ENCODE peak calls at places on chromosomes 6 and 20, in nine cellular contexts. K is NCI-H2029 treated with DMSO at 0.1 percent for 48 hours; I is neural crest cell; U is BE2C; Y is stimulated activated CD4-positive, alpha-beta T cell treated with anti-CD3 and anti-CD28 coated beads, Interleukin-1b, Interleukin-23, amount 100 ng/mL, for 4 hours; D is NCI-H1105; J is activated CD4-positive, alpha-beta T cell treated with anti-CD3 and anti-CD28 coated beads, Interleukin-2, amount 50 U/mL, for 1 hour; T is B cell; V is C1 segment of cervical spinal cord. O is an unnamed sample.

GRCh38 chr20:8128291-8129046 is 3.6 kb upstream of the PLCB1 start:
- DNase-seq in K (no peak), I (no peak), U (no peak), Y (no peak), D (no peak), J (no peak), T (no peak), V (no peak), O (no peak)

GRCh38 chr6:13302291-13302690 is 26.0 kb downstream of the TBC1D7 start:
- DNase-seq in K (no peak), I (no peak), U (no peak), Y (no peak), D (no peak), J (no peak), T (no peak), V (peak), O (no peak)

GRCh38 chr20:49685809-49686208 is 27.9 kb downstream of the B4GALT5 start:
- DNase-seq in K (no peak), I (no peak), U (no peak), Y (no peak), D (no peak), J (no peak), T (no peak), V (no peak), O (no peak)

GRCh38 chr6:133973109-133973971 is 20.3 kb downstream of the TBPL1 start:
- DNase-seq in K (peak), I (no peak), U (no peak), Y (no peak), D (peak), J (no peak), T (peak), V (no peak), O (peak)

GRCh38 chr20:62578294-62578897 is 63.9 kb upstream of the SLCO4A1 start:
- DNase-seq in K (no peak), I (no peak), U (no peak), Y (no peak), D (no peak), J (no peak), T (no peak), V (no peak), O (no peak)

GRCh38 chr6:157558487-157559200 is 177.7 kb downstream of the ZDHHC14 start:
- DNase-seq in K (no peak), I (no peak), U (no peak), Y (no peak), D (no peak), J (no peak), T (no peak), V (no peak), O (no peak)

GRCh38 chr6:157823001-157823522 is at the start of gene SNX9:
- DNase-seq in K (no peak), I (peak), U (peak), Y (peak), D (peak), J (peak), T (peak), V (peak), O (peak)

GRCh38 chr6:1190361-1190760 is 121.5 kb upstream of the FOXQ1 start:
- DNase-seq in K (peak), I (no peak), U (no peak), Y (no peak), D (no peak), J (no peak), T (no peak), V (no peak), O (no peak)

GRCh38 chr6:155959898-155960297 is 504.3 kb upstream of the NOX3 start:
- DNase-seq in K (no peak), I (no peak), U (no peak), Y (no peak), D (peak), J (no peak), T (no peak), V (no peak), O (no peak)

GRCh38 chr6:42423244-42423643 is 28.5 kb downstream of the TRERF1 start:
- DNase-seq in K (no peak), I (no peak), U (no peak), Y (no peak), D (no peak), J (no peak), T (no peak), V (no peak), O (no peak)

GRCh38 chr6:35019171-35019570 is 122.0 kb downstream of the TCP11 start:
- DNase-seq in K (no peak), I (no peak), U (no peak), Y (no peak), D (no peak), J (no peak), T (no peak), V (no peak), O (no peak)

GRCh38 chr20:25217161-25218108 is 21.9 kb downstream of the ENTPD6 start:
- DNase-seq in K (no peak), I (no peak), U (no peak), Y (no peak), D (no peak), J (no peak), T (no peak), V (no peak), O (no peak)

GRCh38 chr6:113707194-113707593 is 150.0 kb upstream of the MARCKS start:
- DNase-seq in K (no peak), I (no peak), U (no peak), Y (no peak), D (no peak), J (no peak), T (no peak), V (no peak), O (no peak)

GRCh38 chr6:39294133-39294532 is 20.1 kb downstream of the KCNK17 start:
- DNase-seq in K (no peak), I (no peak), U (no peak), Y (no peak), D (no peak), J (no peak), T (no peak), V (no peak), O (no peak)

GRCh38 chr6:32607263-32607987 is 17.8 kb upstream of the HLA-DRB1 start:
- DNase-seq in K (no peak), I (no peak), U (no peak), Y (no peak), D (no peak), J (no peak), T (peak), V (no peak), O (no peak)

GRCh38 chr6:53752856-53753255 is 41.9 kb upstream of the LRRC1 start:
- DNase-seq in K (no peak), I (no peak), U (no peak), Y (no peak), D (no peak), J (no peak), T (no peak), V (no peak), O (no peak)

GRCh38 chr6:55819811-55820210 is 55.6 kb downstream of the BMP5 start:
- DNase-seq in K (no peak), I (no peak), U (no peak), Y (no peak), D (no peak), J (no peak), T (no peak), V (no peak), O (no peak)

GRCh38 chr20:49179368-49180277 is 8.5 kb downstream of the STAU1 start:
- DNase-seq in K (no peak), I (no peak), U (no peak), Y (no peak), D (no peak), J (no peak), T (no peak), V (no peak), O (no peak)

GRCh38 chr20:58432190-58432954 is 43.3 kb downstream of the VAPB start:
- DNase-seq in K (no peak), I (no peak), U (no peak), Y (no peak), D (no peak), J (no peak), T (no peak), V (no peak), O (no peak)

GRCh38 chr6:167056370-167056769 is 57.2 kb downstream of the CEP43 start:
- DNase-seq in K (no peak), I (no peak), U (no peak), Y (no peak), D (no peak), J (no peak), T (no peak), V (no peak), O (no peak)

GRCh38 chr6:143110572-143110971 is 49.9 kb downstream of the AIG1 start:
- DNase-seq in K (no peak), I (no peak), U (no peak), Y (no peak), D (no peak), J (no peak), T (no peak), V (no peak), O (no peak)